ENCODE peak calls at places on chromosomes 12 and 14, in six cellular contexts. Y, Z, O, I, D and T are unnamed samples. For H3K9me3, the result is how much of the 10 kb centered on the place peaks cover.

GRCh38 chr12:110073049-110073831 is 24.9 kb upstream of the C12orf76 start:
- DNase-seq in Y (no peak), Z (no peak), O (no peak), I (peak), D (no peak), T (peak)

GRCh38 chr12:113660941-113661340 is 189.3 kb upstream of the LHX5 start:
- DNase-seq in Y (no peak), Z (no peak), O (no peak), I (no peak), D (no peak), T (no peak)

GRCh38 chr14:37436519-37436918 is 158.5 kb downstream of the FOXA1 start:
- DNase-seq in Y (no peak), Z (no peak), O (no peak), I (no peak), D (no peak), T (peak)

GRCh38 chr12:28767836-28768348 is 381.2 kb upstream of the FAR2 start:
- DNase-seq in Y (no peak), Z (peak), O (no peak), I (no peak), D (no peak), T (no peak)

GRCh38 chr14:36996133-36996856 is 176.1 kb downstream of the SLC25A21 start:
- DNase-seq in Y (no peak), Z (peak), O (no peak), I (no peak), D (no peak), T (peak)

GRCh38 chr14:24270537-24271133 is 762 bp downstream of the RABGGTA start:
- DNase-seq in Y (no peak), Z (no peak), O (no peak), I (no peak), D (no peak), T (no peak)

GRCh38 chr12:83514372-83514771 is 827.7 kb downstream of the TMTC2 start:
- DNase-seq in Y (no peak), Z (no peak), O (no peak), I (no peak), D (no peak), T (peak)

GRCh38 chr14:36767603-36768281 is 106.1 kb downstream of the PAX9 start:
- DNase-seq in Y (no peak), Z (no peak), O (peak), I (no peak), D (no peak), T (peak)

GRCh38 chr14:84361476-84361875 is 1168.5 kb upstream of the FLRT2 start:
- DNase-seq in Y (no peak), Z (no peak), O (no peak), I (no peak), D (no peak), T (no peak)

GRCh38 chr14:77123381-77124344 is 17.9 kb downstream of the ZDHHC22 start:
- DNase-seq in Y (peak), Z (no peak), O (peak), I (peak), D (no peak), T (peak)

GRCh38 chr14:56147980-56148901 is 30.0 kb downstream of the PELI2 start:
- DNase-seq in Y (no peak), Z (no peak), O (no peak), I (no peak), D (no peak), T (no peak)

GRCh38 chr12:70883855-70884254 is 36.7 kb downstream of the PTPRR start:
- DNase-seq in Y (no peak), Z (no peak), O (peak), I (no peak), D (no peak), T (no peak)

GRCh38 chr14:86933460-86933859 is 1059.5 kb downstream of the GALC start:
- DNase-seq in Y (no peak), Z (peak), O (no peak), I (no peak), D (no peak), T (peak)

GRCh38 chr14:106843951-106844483 is 1317.6 kb downstream of the TMEM121 start:
- DNase-seq in Y (no peak), Z (no peak), O (no peak), I (peak), D (no peak), T (peak)

GRCh38 chr12:65566776-65567175 is 257.5 kb upstream of the HMGA2 start:
- DNase-seq in Y (no peak), Z (peak), O (no peak), I (no peak), D (no peak), T (no peak)

GRCh38 chr12:93167841-93168492 is 209.8 kb upstream of the NUDT4 start:
- DNase-seq in Y (peak), Z (no peak), O (peak), I (no peak), D (peak), T (peak)

GRCh38 chr14:37625597-37626595 is 30.5 kb downstream of the TTC6 start:
- DNase-seq in Y (no peak), Z (peak), O (no peak), I (no peak), D (peak), T (no peak)

GRCh38 chr14:86022031-86022629 is 492.2 kb downstream of the FLRT2 start:
- DNase-seq in Y (no peak), Z (peak), O (no peak), I (no peak), D (no peak), T (no peak)

GRCh38 chr14:91229743-91230200 is 14.7 kb downstream of the GPR68 start:
- DNase-seq in Y (no peak), Z (peak), O (no peak), I (no peak), D (no peak), T (peak)

GRCh38 chr12:9634177-9634803 is 26.6 kb upstream of the KLRB1 start:
- DNase-seq in Y (no peak), Z (peak), O (peak), I (peak), D (peak), T (peak)

GRCh38 chr12:103401421-103401820 is 94.3 kb downstream of the C12orf42 start:
- DNase-seq in Y (peak), Z (no peak), O (peak), I (no peak), D (peak), T (peak)

GRCh38 chr12:14239350-14239934 is 126.0 kb upstream of the ATF7IP start:
- DNase-seq in Y (peak), Z (no peak), O (peak), I (peak), D (peak), T (peak)

GRCh38 chr14:101217972-101218371 is 314.4 kb upstream of the RTL1 start:
- DNase-seq in Y (no peak), Z (no peak), O (no peak), I (no peak), D (no peak), T (no peak)

GRCh38 chr14:54168489-54168888 is 211.9 kb upstream of the BMP4 start:
- DNase-seq in Y (no peak), Z (no peak), O (no peak), I (no peak), D (no peak), T (peak)

GRCh38 chr14:54170301-54170700 is 213.7 kb upstream of the BMP4 start:
- DNase-seq in Y (no peak), Z (no peak), O (no peak), I (no peak), D (no peak), T (no peak)

GRCh38 chr14:54172114-54172513 is 215.5 kb upstream of the BMP4 start:
- DNase-seq in Y (no peak), Z (no peak), O (no peak), I (no peak), D (no peak), T (no peak)

GRCh38 chr14:54169254-54169924 is 212.8 kb upstream of the BMP4 start:
- DNase-seq in Y (no peak), Z (peak), O (no peak), I (no peak), D (no peak), T (peak)

DNA sequence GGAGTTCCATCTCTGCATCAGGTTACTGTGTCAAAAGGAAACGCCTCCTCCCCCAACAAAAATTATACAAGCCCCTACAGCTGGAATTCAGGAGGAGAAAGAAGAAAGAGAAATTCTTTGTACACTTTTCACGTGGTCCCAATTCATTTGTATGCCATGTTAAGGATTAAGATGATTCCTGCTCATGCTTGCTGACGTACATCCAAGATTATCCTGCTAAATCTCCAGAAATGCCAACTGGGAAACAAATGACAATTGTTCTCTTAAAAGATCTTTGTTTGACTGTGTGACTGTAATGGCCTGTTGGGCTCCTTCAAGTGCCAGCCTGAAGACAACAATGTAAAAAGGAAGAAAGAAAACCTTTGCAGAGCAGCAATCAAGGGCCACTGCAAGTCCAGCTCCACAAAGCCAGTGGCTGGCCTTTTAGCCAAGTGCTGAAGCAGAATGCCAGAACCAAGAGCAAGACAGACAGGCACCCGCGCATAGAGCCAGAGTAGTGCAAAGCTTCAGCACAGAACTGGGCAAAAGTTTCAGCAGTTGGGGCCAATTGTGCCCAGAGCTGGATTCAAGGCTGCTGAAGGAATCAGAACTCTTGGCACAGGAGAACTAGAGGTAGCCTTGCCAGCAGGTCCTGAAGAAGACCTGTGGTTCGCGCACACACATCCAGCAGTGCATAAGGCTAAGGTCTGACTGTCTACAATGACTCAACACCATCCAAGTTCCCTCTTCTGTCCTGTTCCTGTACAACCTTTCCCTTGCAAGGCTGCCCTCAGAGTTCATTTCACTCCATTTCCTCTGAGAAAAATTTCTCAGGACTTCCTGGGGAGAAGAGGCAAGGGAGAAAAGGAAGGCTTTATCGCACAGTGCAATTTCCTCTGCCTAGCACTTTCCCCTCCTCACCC is 209.7 kb upstream of the BMP4 start:
- DNase-seq in Y (no peak), Z (no peak), O (no peak), I (no peak), D (no peak), T (peak)
- H3K9me3 ChIP-seq in Y (under half), Z (under half), O (under half), I (under half), D (under half), T (under half)

GRCh38 chr14:93892923-93893549 is 34.1 kb upstream of the FAM181A start:
- DNase-seq in Y (peak), Z (peak), O (peak), I (peak), D (peak), T (peak)

GRCh38 chr14:93891756-93892504 is 35.2 kb upstream of the FAM181A start:
- DNase-seq in Y (no peak), Z (no peak), O (peak), I (no peak), D (no peak), T (peak)

GRCh38 chr14:93894992-93895391 is 32.2 kb upstream of the FAM181A start:
- DNase-seq in Y (peak), Z (no peak), O (peak), I (no peak), D (no peak), T (no peak)

GRCh38 chr14:93892505-93892839 is 34.7 kb upstream of the FAM181A start:
- DNase-seq in Y (no peak), Z (no peak), O (no peak), I (no peak), D (no peak), T (no peak)

DNA sequence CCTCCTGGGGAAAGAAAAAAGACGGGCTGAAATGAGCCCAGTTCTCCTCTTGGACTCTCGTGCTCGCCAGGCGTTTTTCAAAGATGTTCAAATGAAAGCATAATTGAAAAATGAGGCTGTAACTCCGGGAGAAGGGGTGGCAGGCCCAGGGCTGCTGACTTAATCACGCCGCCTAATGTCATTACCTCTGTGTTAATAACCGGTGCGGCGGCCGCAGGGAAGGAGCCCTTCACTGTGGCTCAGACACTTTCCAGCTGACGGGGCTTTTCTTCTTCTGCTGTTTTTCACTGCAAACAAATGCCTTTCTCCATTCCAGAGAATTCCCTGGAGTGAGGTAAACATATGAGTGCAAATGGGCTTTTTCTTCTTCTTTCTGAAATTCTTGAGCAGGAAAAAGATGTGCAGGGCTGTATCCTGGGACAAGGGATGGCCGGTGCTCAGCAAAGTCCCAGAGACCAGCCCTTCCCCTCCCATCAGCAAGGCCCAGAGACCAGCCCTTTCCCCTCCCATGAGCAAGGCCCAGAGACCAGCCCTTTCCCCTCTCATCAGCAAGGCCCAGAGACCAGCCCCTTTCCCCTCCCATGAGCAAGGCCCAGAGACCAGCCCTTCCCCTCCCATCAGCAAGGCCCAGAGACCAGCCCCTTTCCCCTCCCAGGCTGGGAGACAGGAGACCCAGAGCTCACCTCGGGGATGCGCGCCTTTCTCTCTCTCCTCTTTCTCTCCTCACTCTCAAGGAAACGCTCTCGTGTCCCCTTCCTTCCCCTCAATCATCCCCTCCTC is 33.4 kb upstream of the FAM181A start:
- DNase-seq in Y (peak), Z (no peak), O (peak), I (no peak), D (no peak), T (no peak)
- H3K9ac ChIP-seq in Y (no peak), Z (no peak), O (no peak), I (no peak), D (no peak), T (no peak)

GRCh38 chr14:105433161-105433605 is 13.6 kb downstream of the MTA1 start:
- DNase-seq in Y (no peak), Z (no peak), O (no peak), I (no peak), D (no peak), T (no peak)

GRCh38 chr14:105432657-105433056 is 13.0 kb downstream of the MTA1 start:
- DNase-seq in Y (no peak), Z (no peak), O (no peak), I (no peak), D (no peak), T (no peak)

GRCh38 chr14:105430042-105430441 is 10.4 kb downstream of the MTA1 start:
- DNase-seq in Y (no peak), Z (no peak), O (no peak), I (no peak), D (no peak), T (no peak)

GRCh38 chr14:105430535-105430934 is 10.9 kb downstream of the MTA1 start:
- DNase-seq in Y (no peak), Z (peak), O (no peak), I (no peak), D (no peak), T (peak)

DNA sequence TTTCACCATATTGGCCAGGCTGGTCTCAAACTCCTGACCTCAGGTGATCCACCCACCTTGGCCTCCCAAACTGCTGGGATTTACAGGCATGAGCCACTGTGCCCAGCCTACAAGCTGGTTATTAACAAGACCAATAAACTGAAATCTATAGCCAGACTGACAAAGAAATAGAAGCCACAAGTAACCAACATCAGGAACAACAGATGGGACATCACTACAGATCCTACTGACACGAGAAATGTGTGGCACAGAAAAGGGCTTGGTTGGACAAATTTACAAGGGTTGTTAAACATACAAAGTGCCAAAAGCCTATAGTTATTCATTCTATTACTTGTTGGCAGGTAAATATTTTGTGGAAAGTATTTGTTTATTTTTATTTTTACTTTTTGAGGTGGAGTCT is 11.6 kb downstream of the MTA1 start:
- DNase-seq in Y (no peak), Z (no peak), O (no peak), I (no peak), D (no peak), T (no peak)
- H3K9me3 ChIP-seq in Y (under half), Z (under half), O (under half), I (under half), D (under half), T (under half)

DNA sequence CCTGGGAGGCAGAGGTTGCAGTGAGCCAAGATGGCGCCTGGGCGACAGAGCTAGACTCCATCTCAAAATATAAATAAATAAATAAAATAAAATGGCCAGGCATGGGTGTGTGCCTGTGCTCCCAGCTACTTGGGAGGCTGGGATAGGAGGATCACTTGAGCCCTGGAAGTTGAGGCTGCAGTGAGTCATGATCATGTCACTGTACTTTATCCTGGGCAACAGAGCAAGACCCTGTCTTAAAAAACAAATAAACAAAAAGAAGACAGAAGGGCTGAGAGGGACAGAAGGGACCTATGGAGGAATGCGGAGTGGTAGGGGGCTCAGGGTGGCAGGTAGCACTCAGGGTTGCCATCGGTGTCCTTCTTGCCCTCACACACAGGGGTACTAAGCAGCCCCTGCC is 40.8 kb downstream of the PRPF40B start:
- DNase-seq in Y (no peak), Z (no peak), O (no peak), I (no peak), D (no peak), T (no peak)
- H3K9ac ChIP-seq in Y (no peak), Z (no peak), O (no peak), I (no peak), D (no peak), T (no peak)

GRCh38 chr12:41563044-41563443 is 374.9 kb downstream of the PDZRN4 start:
- DNase-seq in Y (no peak), Z (no peak), O (no peak), I (no peak), D (no peak), T (no peak)

GRCh38 chr12:41564816-41565215 is 376.7 kb downstream of the PDZRN4 start:
- DNase-seq in Y (no peak), Z (no peak), O (no peak), I (no peak), D (no peak), T (peak)

DNA sequence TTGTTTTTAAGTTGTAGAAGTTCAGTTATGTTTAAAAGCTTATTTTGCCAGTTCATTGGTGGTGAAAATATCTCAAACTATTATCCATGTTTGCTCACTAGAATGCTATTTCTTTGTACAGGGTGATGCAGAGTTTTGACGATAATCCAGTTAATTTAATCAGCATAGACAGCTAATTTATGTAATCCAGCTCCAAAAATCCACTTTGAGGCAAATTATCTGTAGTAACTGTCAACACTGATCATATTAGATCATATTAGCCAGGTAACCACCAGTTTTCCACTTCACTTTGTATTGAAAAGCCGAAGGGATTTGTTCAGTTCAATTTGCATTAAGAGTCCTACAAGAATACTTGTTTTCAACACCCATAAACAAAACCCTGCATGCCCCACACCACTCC is 378.6 kb downstream of the PDZRN4 start:
- DNase-seq in Y (no peak), Z (no peak), O (no peak), I (no peak), D (no peak), T (no peak)
- H3K9me3 ChIP-seq in Y (under half), Z (under half), O (under half), I (under half), D (under half), T (under half)

DNA sequence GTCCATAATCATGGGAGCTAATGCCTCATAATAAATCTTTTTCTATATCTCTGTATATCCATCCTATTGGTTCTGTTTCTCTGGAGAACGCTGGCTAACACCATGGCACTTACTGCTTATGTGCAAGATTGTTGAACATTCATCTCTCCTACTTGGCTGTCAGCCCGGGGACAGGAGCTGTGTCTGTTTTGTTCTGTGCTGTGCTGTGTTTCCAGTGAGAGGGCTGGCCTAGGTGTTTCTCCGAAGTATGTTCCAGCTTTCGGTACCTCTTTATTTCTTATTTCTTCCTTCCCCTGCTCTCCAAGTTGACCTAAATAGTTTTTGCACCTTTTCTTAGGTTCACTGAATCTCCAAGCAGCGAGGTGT is 18.8 kb upstream of the NR4A1 start:
- DNase-seq in Y (no peak), Z (peak), O (no peak), I (no peak), D (no peak), T (peak)
- H3K9ac ChIP-seq in Y (no peak), Z (peak), O (peak), I (peak), D (peak), T (peak)